ENCODE peak calls at places on chromosomes 2 and 18, in five cellular contexts. L is NCI-H1092 treated with DMSO at 0.1 percent for 48 hours, V is GF-D8, F is amygdala, O is stromal cell of bone marrow. M is an unnamed sample.

GRCh38 chr2:40458271-40458794 is 6.4 kb upstream of the SLC8A1 start:
- DNase-seq in L (peak), V (no peak), F (no peak), O (no peak), M (no peak)

GRCh38 chr18:39571511-39571910 is 2005.9 kb upstream of the CELF4 start:
- DNase-seq in L (peak), V (no peak), F (no peak), O (no peak), M (no peak)

GRCh38 chr2:38129987-38130386 is 54.0 kb upstream of the CYP1B1 start:
- DNase-seq in L (no peak), V (no peak), F (no peak), O (no peak), M (no peak)

GRCh38 chr18:6139007-6139406 is 243.7 kb upstream of the TMEM200C start:
- DNase-seq in L (no peak), V (no peak), F (no peak), O (no peak), M (no peak)

GRCh38 chr2:218513676-218514075 is 54.5 kb downstream of the USP37 start:
- DNase-seq in L (no peak), V (no peak), F (no peak), O (no peak), M (no peak)

GRCh38 chr2:106581755-106582430 is 94.7 kb downstream of the CD8B2 start:
- DNase-seq in L (peak), V (no peak), F (no peak), O (peak), M (no peak)

GRCh38 chr2:69013123-69013836 is at the start of gene ANTXR1:
- DNase-seq in L (peak), V (no peak), F (peak), O (peak), M (peak)

GRCh38 chr18:28178720-28179119 is 1.8 kb upstream of the CDH2 start:
- DNase-seq in L (no peak), V (no peak), F (no peak), O (no peak), M (no peak)

GRCh38 chr2:215896921-215897320 is 116.4 kb downstream of the MREG start:
- DNase-seq in L (no peak), V (no peak), F (no peak), O (no peak), M (no peak)

GRCh38 chr2:231946241-231946814 is 15.2 kb upstream of the DIS3L2 start:
- DNase-seq in L (no peak), V (no peak), F (no peak), O (no peak), M (no peak)

GRCh38 chr2:109410021-109410815 is 203.5 kb downstream of the SEPTIN10 start:
- DNase-seq in L (no peak), V (no peak), F (no peak), O (no peak), M (no peak)

GRCh38 chr2:134410831-134411231 is 157.0 kb downstream of the MGAT5 start:
- DNase-seq in L (no peak), V (no peak), F (no peak), O (no peak), M (no peak)